ENCODE peak calls at places on chromosomes 16 and 17, in nine cellular contexts. One of them, this sample, is unnamed.

GRCh38 chr16:66405057-66405783 is 21.9 kb upstream of the BEAN1 start:
- DNase-seq in IMR-90: no peak
- DNase-seq in cardiac muscle cell: no peak
- DNase-seq in left ventricle myocardium inferior: no peak
- DNase-seq in lung: no peak
- DNase-seq in neuronal stem cell: no peak
- DNase-seq in neural progenitor cell: no peak
- DNase-seq in heart right ventricle: no peak
- DNase-seq in K562: no peak
- DNase-seq in this sample: no peak

GRCh38 chr17:40065041-40065770 is 2.4 kb downstream of the THRA start:
- DNase-seq in left ventricle myocardium inferior: peak; percentile 37
- DNase-seq in IMR-90: peak; percentile 58
- DNase-seq in neural progenitor cell: peak; percentile 68
- DNase-seq in cardiac muscle cell: peak; percentile 55
- DNase-seq in neuronal stem cell: no peak
- DNase-seq in lung: no peak
- DNase-seq in K562: no peak
- DNase-seq in heart right ventricle: no peak
- DNase-seq in this sample: no peak

GRCh38 chr16:27993587-27993986 is 69.9 kb downstream of the GSG1L start:
- DNase-seq in IMR-90: no peak
- DNase-seq in neural progenitor cell: no peak
- DNase-seq in heart right ventricle: no peak
- DNase-seq in left ventricle myocardium inferior: no peak
- DNase-seq in K562: no peak
- DNase-seq in neuronal stem cell: no peak
- DNase-seq in cardiac muscle cell: no peak
- DNase-seq in lung: no peak
- DNase-seq in this sample: no peak

GRCh38 chr17:19513897-19514488 is 19.7 kb upstream of the SLC47A1 start:
- DNase-seq in neural progenitor cell: peak; percentile 79
- DNase-seq in cardiac muscle cell: peak; percentile 75
- DNase-seq in heart right ventricle: peak; percentile 68
- DNase-seq in lung: peak; percentile 69
- DNase-seq in left ventricle myocardium inferior: peak; percentile 61
- DNase-seq in neuronal stem cell: peak; percentile 65
- DNase-seq in K562: peak; percentile 38
- DNase-seq in IMR-90: peak; percentile 60
- DNase-seq in this sample: peak; percentile 81

GRCh38 chr16:77863250-77863649 is 74.9 kb downstream of the VAT1L start:
- DNase-seq in neuronal stem cell: no peak
- DNase-seq in lung: no peak
- DNase-seq in K562: no peak
- DNase-seq in left ventricle myocardium inferior: no peak
- DNase-seq in IMR-90: no peak
- DNase-seq in cardiac muscle cell: no peak
- DNase-seq in heart right ventricle: peak; percentile 49
- DNase-seq in neural progenitor cell: no peak
- DNase-seq in this sample: no peak

GRCh38 chr16:710500-711075 is 4.3 kb upstream of the METRN start:
- DNase-seq in heart right ventricle: no peak
- DNase-seq in cardiac muscle cell: no peak
- DNase-seq in lung: no peak
- DNase-seq in IMR-90: no peak
- DNase-seq in K562: no peak
- DNase-seq in neural progenitor cell: no peak
- DNase-seq in left ventricle myocardium inferior: no peak
- DNase-seq in neuronal stem cell: no peak
- DNase-seq in this sample: no peak

GRCh38 chr17:67051837-67052236 is 7.5 kb downstream of the CACNG1 start:
- DNase-seq in cardiac muscle cell: no peak
- DNase-seq in K562: no peak
- DNase-seq in neural progenitor cell: no peak
- DNase-seq in lung: no peak
- DNase-seq in neuronal stem cell: no peak
- DNase-seq in left ventricle myocardium inferior: no peak
- DNase-seq in heart right ventricle: no peak
- DNase-seq in IMR-90: no peak
- DNase-seq in this sample: no peak

GRCh38 chr17:82257473-82257872 is 16.0 kb downstream of the CSNK1D start:
- DNase-seq in cardiac muscle cell: peak; percentile 47
- DNase-seq in left ventricle myocardium inferior: no peak
- DNase-seq in lung: no peak
- DNase-seq in K562: peak; percentile 62
- DNase-seq in heart right ventricle: no peak
- DNase-seq in IMR-90: no peak
- DNase-seq in neuronal stem cell: no peak
- DNase-seq in neural progenitor cell: peak; percentile 37
- DNase-seq in this sample: peak; percentile 91

GRCh38 chr17:38925263-38925995 is at the start of gene LASP1NB:
- DNase-seq in K562: no peak
- DNase-seq in IMR-90: peak; percentile 70
- DNase-seq in neuronal stem cell: no peak
- DNase-seq in lung: no peak
- DNase-seq in heart right ventricle: peak; percentile 81
- DNase-seq in left ventricle myocardium inferior: no peak
- DNase-seq in neural progenitor cell: peak; percentile 63
- DNase-seq in cardiac muscle cell: peak; percentile 66
- DNase-seq in this sample: no peak

GRCh38 chr17:2064511-2064910 is 9.6 kb downstream of the HIC1 start:
- DNase-seq in lung: no peak
- DNase-seq in left ventricle myocardium inferior: no peak
- DNase-seq in cardiac muscle cell: peak; percentile 56
- DNase-seq in IMR-90: no peak
- DNase-seq in neuronal stem cell: no peak
- DNase-seq in neural progenitor cell: no peak
- DNase-seq in K562: no peak
- DNase-seq in heart right ventricle: peak; percentile 17
- DNase-seq in this sample: no peak

GRCh38 chr17:31373150-31374082 is 18.1 kb upstream of the RAB11FIP4 start:
- DNase-seq in left ventricle myocardium inferior: no peak
- DNase-seq in cardiac muscle cell: peak; percentile 81
- DNase-seq in neural progenitor cell: peak; percentile 36
- DNase-seq in neuronal stem cell: no peak
- DNase-seq in lung: no peak
- DNase-seq in K562: peak; percentile 26
- DNase-seq in IMR-90: peak; percentile 71
- DNase-seq in heart right ventricle: no peak
- DNase-seq in this sample: peak; percentile 40

GRCh38 chr16:83215417-83216001 is 588.7 kb downstream of the CDH13 start:
- DNase-seq in neuronal stem cell: peak; percentile 39
- DNase-seq in cardiac muscle cell: peak; percentile 53
- DNase-seq in lung: no peak
- DNase-seq in neural progenitor cell: peak; percentile 76
- DNase-seq in IMR-90: peak; percentile 44
- DNase-seq in heart right ventricle: no peak
- DNase-seq in K562: peak; percentile 83
- DNase-seq in left ventricle myocardium inferior: no peak
- DNase-seq in this sample: peak; percentile 63

GRCh38 chr17:9432867-9433495 is 142.6 kb downstream of the STX8 start:
- DNase-seq in neural progenitor cell: no peak
- DNase-seq in K562: no peak
- DNase-seq in heart right ventricle: no peak
- DNase-seq in neuronal stem cell: no peak
- DNase-seq in IMR-90: peak; percentile 33
- DNase-seq in lung: no peak
- DNase-seq in left ventricle myocardium inferior: no peak
- DNase-seq in cardiac muscle cell: no peak
- DNase-seq in this sample: no peak

GRCh38 chr16:10981697-10982216 is 37.4 kb downstream of the CLEC16A start:
- DNase-seq in neural progenitor cell: no peak
- DNase-seq in cardiac muscle cell: no peak
- DNase-seq in heart right ventricle: no peak
- DNase-seq in left ventricle myocardium inferior: no peak
- DNase-seq in IMR-90: no peak
- DNase-seq in K562: no peak
- DNase-seq in lung: no peak
- DNase-seq in neuronal stem cell: no peak
- DNase-seq in this sample: peak; percentile 51

GRCh38 chr17:69506489-69506888 is 92.0 kb downstream of the MAP2K6 start:
- DNase-seq in lung: no peak
- DNase-seq in heart right ventricle: no peak
- DNase-seq in neural progenitor cell: peak; percentile 57
- DNase-seq in neuronal stem cell: no peak
- DNase-seq in K562: no peak
- DNase-seq in cardiac muscle cell: no peak
- DNase-seq in left ventricle myocardium inferior: no peak
- DNase-seq in IMR-90: no peak
- DNase-seq in this sample: peak; percentile 18

DNA sequence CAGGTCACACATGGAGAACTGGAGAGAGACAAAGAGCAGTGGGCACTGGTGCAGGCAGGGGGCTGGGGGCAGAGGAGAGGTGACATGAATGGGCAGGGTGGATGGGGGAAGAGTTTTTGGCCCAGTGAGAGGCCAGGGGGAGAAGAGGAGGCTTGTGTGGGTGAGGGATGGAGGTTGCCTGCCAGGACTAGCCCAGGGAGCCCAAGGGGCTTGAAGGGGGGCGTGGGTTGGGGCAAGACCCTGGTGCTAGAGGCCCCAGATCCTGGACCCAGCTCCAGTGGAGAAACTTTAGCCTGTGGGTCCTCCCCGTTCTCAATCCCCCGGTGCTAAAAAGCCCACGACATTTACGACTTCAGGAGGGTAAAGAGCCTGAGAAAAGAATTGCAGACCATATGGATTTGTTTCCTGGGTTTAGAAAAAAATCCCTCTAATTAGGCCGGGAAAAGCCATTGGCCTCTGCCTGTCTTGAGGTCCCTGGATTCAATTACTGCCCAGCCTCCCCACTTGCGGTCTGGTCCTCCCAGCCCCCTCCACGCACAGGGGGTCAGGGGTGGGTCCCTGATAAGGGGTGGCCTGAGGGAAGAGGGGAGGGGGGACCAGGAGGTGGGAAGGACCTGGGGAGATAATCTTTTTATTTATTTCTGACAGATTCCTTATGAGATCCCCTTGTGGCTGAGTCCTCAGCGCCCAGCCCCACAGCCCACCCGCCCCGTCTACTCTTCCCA is 33.0 kb downstream of the NGFR start:
- DNase-seq in left ventricle myocardium inferior: no peak
- DNase-seq in neuronal stem cell: no peak
- DNase-seq in K562: no peak
- DNase-seq in cardiac muscle cell: no peak
- DNase-seq in neural progenitor cell: no peak
- DNase-seq in IMR-90: no peak
- DNase-seq in heart right ventricle: no peak
- DNase-seq in lung: no peak
- DNase-seq in this sample: no peak
- H3K27me3 ChIP-seq in left ventricle myocardium inferior: peaks cover 61% of the 10 kb centered on the region
- H3K27me3 ChIP-seq in neuronal stem cell: peaks cover 49% of the 10 kb centered on the region
- H3K27me3 ChIP-seq in K562: peaks cover 57% of the 10 kb centered on the region
- H3K27me3 ChIP-seq in cardiac muscle cell: no peaks in the 10 kb centered on the region
- H3K27me3 ChIP-seq in neural progenitor cell: no peaks in the 10 kb centered on the region
- H3K27me3 ChIP-seq in IMR-90: peaks cover 65% of the 10 kb centered on the region
- H3K27me3 ChIP-seq in heart right ventricle: peaks cover 37% of the 10 kb centered on the region
- H3K27me3 ChIP-seq in lung: no peaks in the 10 kb centered on the region
- H3K27me3 ChIP-seq in this sample: no peaks in the 10 kb centered on the region

DNA sequence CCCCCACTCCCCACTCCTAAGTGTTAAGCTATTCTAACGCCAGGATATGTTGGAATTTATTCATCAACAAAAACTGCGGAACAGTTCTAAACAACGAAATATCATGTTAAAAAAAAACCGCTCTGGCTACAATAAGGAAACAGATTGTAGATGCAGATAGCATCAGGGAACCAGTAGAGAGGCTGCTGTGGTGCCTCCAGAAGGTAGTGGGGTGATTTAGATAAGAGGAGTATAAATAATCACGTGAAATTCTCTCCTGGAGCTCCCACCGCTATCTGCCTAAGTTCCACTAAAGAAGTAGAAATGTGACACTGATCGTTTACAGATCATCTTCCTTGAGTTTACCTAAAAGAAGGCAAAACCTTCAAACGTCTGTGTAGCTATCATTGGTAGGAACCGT is 8.0 kb downstream of the AHSP start:
- DNase-seq in neural progenitor cell: no peak
- DNase-seq in lung: no peak
- DNase-seq in IMR-90: no peak
- DNase-seq in heart right ventricle: no peak
- DNase-seq in neuronal stem cell: no peak
- DNase-seq in cardiac muscle cell: no peak
- DNase-seq in left ventricle myocardium inferior: no peak
- DNase-seq in K562: peak; percentile 83
- DNase-seq in this sample: no peak
- H3K4me1 ChIP-seq in neural progenitor cell: no peaks in the 10 kb centered on the region
- H3K4me1 ChIP-seq in lung: no peaks in the 10 kb centered on the region
- H3K4me1 ChIP-seq in IMR-90: no peaks in the 10 kb centered on the region
- H3K4me1 ChIP-seq in heart right ventricle: peaks cover 8% of the 10 kb centered on the region
- H3K4me1 ChIP-seq in neuronal stem cell: peaks cover 1% of the 10 kb centered on the region
- H3K4me1 ChIP-seq in cardiac muscle cell: no peaks in the 10 kb centered on the region
- H3K4me1 ChIP-seq in left ventricle myocardium inferior: peaks cover 7% of the 10 kb centered on the region
- H3K4me1 ChIP-seq in K562: peaks cover 7% of the 10 kb centered on the region
- H3K4me1 ChIP-seq in this sample: no peaks in the 10 kb centered on the region

GRCh38 chr17:17664073-17664470 is 17.2 kb upstream of the RAI1 start:
- DNase-seq in neural progenitor cell: no peak
- DNase-seq in K562: no peak
- DNase-seq in neuronal stem cell: no peak
- DNase-seq in cardiac muscle cell: no peak
- DNase-seq in left ventricle myocardium inferior: no peak
- DNase-seq in heart right ventricle: no peak
- DNase-seq in lung: no peak
- DNase-seq in IMR-90: no peak
- DNase-seq in this sample: no peak
- H3K27me3 ChIP-seq in neural progenitor cell: no peaks in the 10 kb centered on the region
- H3K27me3 ChIP-seq in K562: no peaks in the 10 kb centered on the region
- H3K27me3 ChIP-seq in neuronal stem cell: peaks cover 6% of the 10 kb centered on the region
- H3K27me3 ChIP-seq in cardiac muscle cell: no peaks in the 10 kb centered on the region
- H3K27me3 ChIP-seq in left ventricle myocardium inferior: no peaks in the 10 kb centered on the region
- H3K27me3 ChIP-seq in heart right ventricle: no peaks in the 10 kb centered on the region
- H3K27me3 ChIP-seq in lung: no peaks in the 10 kb centered on the region
- H3K27me3 ChIP-seq in IMR-90: no peaks in the 10 kb centered on the region
- H3K27me3 ChIP-seq in this sample: no peaks in the 10 kb centered on the region

GRCh38 chr17:53227514-53227913 is 595.2 kb upstream of the KIF2B start:
- DNase-seq in neuronal stem cell: no peak
- DNase-seq in neural progenitor cell: no peak
- DNase-seq in K562: no peak
- DNase-seq in left ventricle myocardium inferior: no peak
- DNase-seq in heart right ventricle: no peak
- DNase-seq in lung: no peak
- DNase-seq in cardiac muscle cell: no peak
- DNase-seq in IMR-90: no peak
- DNase-seq in this sample: no peak
- H3K4me1 ChIP-seq in neuronal stem cell: no peaks in the 10 kb centered on the region
- H3K4me1 ChIP-seq in neural progenitor cell: no peaks in the 10 kb centered on the region
- H3K4me1 ChIP-seq in K562: no peaks in the 10 kb centered on the region
- H3K4me1 ChIP-seq in left ventricle myocardium inferior: no peaks in the 10 kb centered on the region
- H3K4me1 ChIP-seq in heart right ventricle: no peaks in the 10 kb centered on the region
- H3K4me1 ChIP-seq in lung: no peaks in the 10 kb centered on the region
- H3K4me1 ChIP-seq in cardiac muscle cell: no peaks in the 10 kb centered on the region
- H3K4me1 ChIP-seq in IMR-90: no peaks in the 10 kb centered on the region
- H3K4me1 ChIP-seq in this sample: no peaks in the 10 kb centered on the region

GRCh38 chr16:3358884-3359283 is 3.2 kb downstream of the OR2C1 start:
- DNase-seq in K562: no peak
- DNase-seq in heart right ventricle: no peak
- DNase-seq in neural progenitor cell: no peak
- DNase-seq in neuronal stem cell: no peak
- DNase-seq in lung: no peak
- DNase-seq in cardiac muscle cell: no peak
- DNase-seq in IMR-90: no peak
- DNase-seq in left ventricle myocardium inferior: no peak
- DNase-seq in this sample: no peak
- H3K27me3 ChIP-seq in K562: peaks cover 29% of the 10 kb centered on the region
- H3K27me3 ChIP-seq in heart right ventricle: peaks cover 17% of the 10 kb centered on the region
- H3K27me3 ChIP-seq in neural progenitor cell: peaks cover 5% of the 10 kb centered on the region
- H3K27me3 ChIP-seq in neuronal stem cell: peaks cover 4% of the 10 kb centered on the region
- H3K27me3 ChIP-seq in lung: no peaks in the 10 kb centered on the region
- H3K27me3 ChIP-seq in cardiac muscle cell: no peaks in the 10 kb centered on the region
- H3K27me3 ChIP-seq in IMR-90: no peaks in the 10 kb centered on the region
- H3K27me3 ChIP-seq in left ventricle myocardium inferior: peaks cover 16% of the 10 kb centered on the region
- H3K27me3 ChIP-seq in this sample: peaks cover 6% of the 10 kb centered on the region

GRCh38 chr17:73118876-73119485 is 26.5 kb upstream of the SLC39A11 start:
- DNase-seq in IMR-90: no peak
- DNase-seq in neuronal stem cell: no peak
- DNase-seq in left ventricle myocardium inferior: no peak
- DNase-seq in neural progenitor cell: no peak
- DNase-seq in cardiac muscle cell: no peak
- DNase-seq in K562: no peak
- DNase-seq in lung: no peak
- DNase-seq in heart right ventricle: no peak
- DNase-seq in this sample: no peak
- H3K4me1 ChIP-seq in IMR-90: no peaks in the 10 kb centered on the region
- H3K4me1 ChIP-seq in neuronal stem cell: peaks cover 2% of the 10 kb centered on the region
- H3K4me1 ChIP-seq in left ventricle myocardium inferior: no peaks in the 10 kb centered on the region
- H3K4me1 ChIP-seq in neural progenitor cell: no peaks in the 10 kb centered on the region
- H3K4me1 ChIP-seq in cardiac muscle cell: no peaks in the 10 kb centered on the region
- H3K4me1 ChIP-seq in K562: no peaks in the 10 kb centered on the region
- H3K4me1 ChIP-seq in lung: no peaks in the 10 kb centered on the region
- H3K4me1 ChIP-seq in heart right ventricle: no peaks in the 10 kb centered on the region
- H3K4me1 ChIP-seq in this sample: no peaks in the 10 kb centered on the region